ENCODE peak calls at places on chromosomes 6 and 20, in ten cellular contexts. K is EL; O is stimulated activated CD4-positive, alpha-beta T cell treated with anti-CD3 and anti-CD28 coated beads, Interleukin-1b, Interleukin-23, amount 100 ng/mL, for 4 hours; B is WTC11; V is psoas muscle; L is CD8-positive, alpha-beta memory T cell; I is type B pancreatic cell; Y is ELR; Z is DMS153; Q is activated CD4-positive, alpha-beta T cell treated with anti-CD3 and anti-CD28 coated beads, Interleukin-2, amount 10 ng/mL, durations not matched to agents 7 days and 5 days. M is an unnamed sample.

GRCh38 chr20:1317545-1318255 is 11.2 kb downstream of the SDCBP2 start:
- DNase-seq in K (no peak), O (no peak), B (no peak), V (no peak), L (no peak), I (no peak), Y (no peak), Z (no peak), Q (no peak), M (no peak)

GRCh38 chr6:125009578-125009977 is 47.3 kb downstream of the RNF217 start:
- DNase-seq in K (peak), O (no peak), B (no peak), V (no peak), L (no peak), I (no peak), Y (no peak), Z (no peak), Q (no peak), M (no peak)

GRCh38 chr20:41690702-41691101 is 72.5 kb upstream of the CHD6 start:
- DNase-seq in K (no peak), O (no peak), B (no peak), V (no peak), L (no peak), I (no peak), Y (no peak), Z (no peak), Q (no peak), M (no peak)

GRCh38 chr6:166757226-166758135 is 130.4 kb upstream of the RPS6KA2 start:
- DNase-seq in K (peak), O (no peak), B (no peak), V (no peak), L (no peak), I (no peak), Y (peak), Z (no peak), Q (no peak), M (no peak)

GRCh38 chr6:68701159-68701558 is 66.1 kb downstream of the ADGRB3 start:
- DNase-seq in K (no peak), O (no peak), B (no peak), V (no peak), L (no peak), I (no peak), Y (no peak), Z (peak), Q (no peak), M (no peak)

GRCh38 chr6:51137777-51138176 is 319.1 kb downstream of the TFAP2B start:
- DNase-seq in K (no peak), O (no peak), B (no peak), V (no peak), L (no peak), I (no peak), Y (no peak), Z (no peak), Q (no peak), M (no peak)

GRCh38 chr20:57705103-57705899 is 4.5 kb downstream of the PMEPA1 start:
- DNase-seq in K (no peak), O (no peak), B (no peak), V (no peak), L (no peak), I (no peak), Y (no peak), Z (no peak), Q (no peak), M (no peak)

GRCh38 chr6:22827760-22828159 is 258.4 kb downstream of the HDGFL1 start:
- DNase-seq in K (peak), O (no peak), B (no peak), V (no peak), L (no peak), I (no peak), Y (no peak), Z (no peak), Q (no peak), M (no peak)

GRCh38 chr20:57991211-57991841 is 237.1 kb downstream of the ANKRD60 start:
- DNase-seq in K (peak), O (no peak), B (no peak), V (no peak), L (no peak), I (no peak), Y (peak), Z (no peak), Q (no peak), M (no peak)

GRCh38 chr6:155389130-155389529 is 66.5 kb downstream of the NOX3 start:
- DNase-seq in K (no peak), O (no peak), B (no peak), V (no peak), L (no peak), I (no peak), Y (no peak), Z (no peak), Q (no peak), M (no peak)

GRCh38 chr20:37983286-37983685 is 50.0 kb downstream of the TTI1 start:
- DNase-seq in K (no peak), O (no peak), B (no peak), V (no peak), L (no peak), I (no peak), Y (no peak), Z (no peak), Q (no peak), M (no peak)

M was measured in NCI-H1417 treated with DMSO at 0.1 percent for 48 hours.